ENCODE peak calls at places on chromosome 22, in ten cellular contexts. V, B, D, Z, L, K, Y, S, A and E are unnamed samples.

GRCh38 chr22:44870021-44870420 is 117.6 kb downstream of the ARHGAP8 start:
- DNase-seq in V (no peak), B (peak), D (peak), Z (no peak), L (no peak), K (no peak), Y (no peak), S (no peak), A (no peak), E (no peak)

GRCh38 chr22:45309422-45310227 is at the start of gene FAM118A:
- DNase-seq in V (peak), B (peak), D (peak), Z (peak), L (peak), K (peak), Y (peak), S (peak), A (peak), E (peak)

GRCh38 chr22:17777005-17777716 is 2.9 kb upstream of the BID start:
- DNase-seq in V (no peak), B (no peak), D (no peak), Z (no peak), L (no peak), K (no peak), Y (no peak), S (peak), A (no peak), E (no peak)

GRCh38 chr22:50089231-50090140 is at the start of gene MOV10L1:
- DNase-seq in V (no peak), B (no peak), D (no peak), Z (no peak), L (no peak), K (peak), Y (no peak), S (no peak), A (no peak), E (no peak)

GRCh38 chr22:27918351-27919221 is 470 bp downstream of the PITPNB start:
- DNase-seq in V (peak), B (no peak), D (no peak), Z (peak), L (peak), K (peak), Y (peak), S (peak), A (no peak), E (peak)

GRCh38 chr22:50697667-50698506 is 25.3 kb downstream of the SHANK3 start:
- DNase-seq in V (no peak), B (no peak), D (no peak), Z (no peak), L (no peak), K (peak), Y (no peak), S (no peak), A (no peak), E (no peak)

GRCh38 chr22:26767351-26767970 is 110.1 kb downstream of the MIAT start:
- DNase-seq in V (no peak), B (no peak), D (no peak), Z (no peak), L (no peak), K (no peak), Y (peak), S (no peak), A (no peak), E (no peak)

GRCh38 chr22:50481440-50482106 is at the start of gene ADM2:
- DNase-seq in V (no peak), B (no peak), D (no peak), Z (no peak), L (no peak), K (peak), Y (peak), S (peak), A (no peak), E (no peak)

GRCh38 chr22:25390297-25391240 is 171.1 kb downstream of the CRYBB2 start:
- DNase-seq in V (no peak), B (no peak), D (no peak), Z (no peak), L (no peak), K (no peak), Y (no peak), S (no peak), A (no peak), E (no peak)

GRCh38 chr22:48753381-48753730 is 1074.3 kb downstream of the BRD1 start:
- DNase-seq in V (no peak), B (no peak), D (no peak), Z (no peak), L (no peak), K (no peak), Y (no peak), S (peak), A (no peak), E (no peak)

GRCh38 chr22:43407591-43407990 is 4.2 kb upstream of the MPPED1 start:
- DNase-seq in V (no peak), B (no peak), D (no peak), Z (no peak), L (no peak), K (no peak), Y (no peak), S (no peak), A (no peak), E (no peak)

GRCh38 chr22:42788466-42788865 is 67.8 kb upstream of the A4GALT start:
- DNase-seq in V (no peak), B (no peak), D (no peak), Z (no peak), L (no peak), K (no peak), Y (no peak), S (no peak), A (no peak), E (no peak)

GRCh38 chr22:17307566-17307965 is 61.7 kb upstream of the CECR2 start:
- DNase-seq in V (no peak), B (no peak), D (no peak), Z (no peak), L (no peak), K (no peak), Y (no peak), S (no peak), A (no peak), E (no peak)

GRCh38 chr22:24481641-24482040 is 13.5 kb upstream of the UPB1 start:
- DNase-seq in V (no peak), B (no peak), D (no peak), Z (no peak), L (no peak), K (no peak), Y (no peak), S (no peak), A (no peak), E (no peak)

GRCh38 chr22:23709107-23709506 is 18.3 kb downstream of the RGL4 start:
- DNase-seq in V (no peak), B (no peak), D (no peak), Z (no peak), L (no peak), K (no peak), Y (peak), S (no peak), A (no peak), E (no peak)

GRCh38 chr22:22872722-22873708 is 14.6 kb upstream of the IGLL5 start:
- DNase-seq in V (no peak), B (no peak), D (no peak), Z (no peak), L (peak), K (no peak), Y (no peak), S (no peak), A (no peak), E (peak)

GRCh38 chr22:40082184-40082583 is 87.4 kb downstream of the FAM83F start:
- DNase-seq in V (no peak), B (no peak), D (no peak), Z (no peak), L (no peak), K (no peak), Y (no peak), S (no peak), A (no peak), E (no peak)

GRCh38 chr22:41499624-41500280 is 30.8 kb downstream of the ACO2 start:
- DNase-seq in V (no peak), B (no peak), D (no peak), Z (no peak), L (no peak), K (no peak), Y (no peak), S (no peak), A (no peak), E (no peak)

GRCh38 chr22:26756675-26757293 is 99.4 kb downstream of the MIAT start:
- DNase-seq in V (peak), B (no peak), D (peak), Z (peak), L (peak), K (peak), Y (peak), S (no peak), A (no peak), E (peak)

GRCh38 chr22:19879651-19879995 is 24.9 kb upstream of the GNB1L start:
- DNase-seq in V (no peak), B (no peak), D (no peak), Z (no peak), L (no peak), K (peak), Y (no peak), S (no peak), A (no peak), E (no peak)

GRCh38 chr22:16960220-16960883 is 47.7 kb downstream of the GAB4 start:
- DNase-seq in V (no peak), B (no peak), D (no peak), Z (no peak), L (no peak), K (no peak), Y (peak), S (no peak), A (no peak), E (no peak)

GRCh38 chr22:17087176-17088131 is 2.7 kb downstream of the IL17RA start:
- DNase-seq in V (no peak), B (no peak), D (no peak), Z (no peak), L (no peak), K (no peak), Y (no peak), S (peak), A (peak), E (no peak)

GRCh38 chr22:32847067-32847491 is 45.6 kb downstream of the TIMP3 start:
- DNase-seq in V (no peak), B (peak), D (peak), Z (no peak), L (peak), K (no peak), Y (no peak), S (no peak), A (no peak), E (no peak)

GRCh38 chr22:46998346-46998745 is 235.9 kb downstream of the TBC1D22A start:
- DNase-seq in V (no peak), B (no peak), D (no peak), Z (no peak), L (no peak), K (no peak), Y (no peak), S (no peak), A (no peak), E (no peak)

GRCh38 chr22:18024956-18025720 is 777 bp upstream of the MICAL3 start:
- DNase-seq in V (no peak), B (no peak), D (no peak), Z (no peak), L (no peak), K (no peak), Y (no peak), S (no peak), A (no peak), E (no peak)

GRCh38 chr22:47386812-47387510 is 624.5 kb downstream of the TBC1D22A start:
- DNase-seq in V (no peak), B (no peak), D (no peak), Z (no peak), L (no peak), K (no peak), Y (no peak), S (no peak), A (no peak), E (no peak)

GRCh38 chr22:25069758-25070461 is 117.4 kb downstream of the KIAA1671 start:
- DNase-seq in V (no peak), B (no peak), D (no peak), Z (no peak), L (no peak), K (peak), Y (no peak), S (no peak), A (no peak), E (no peak)

GRCh38 chr22:44547371-44547770 is 49.3 kb upstream of the RTL6 start:
- DNase-seq in V (no peak), B (no peak), D (no peak), Z (no peak), L (no peak), K (no peak), Y (no peak), S (no peak), A (no peak), E (no peak)

GRCh38 chr22:17214416-17215043 is 4.7 kb downstream of the ADA2 start:
- DNase-seq in V (no peak), B (no peak), D (no peak), Z (no peak), L (no peak), K (no peak), Y (no peak), S (no peak), A (no peak), E (no peak)

GRCh38 chr22:36470162-36470993 is 11.1 kb downstream of the TXN2 start:
- DNase-seq in V (peak), B (peak), D (peak), Z (peak), L (peak), K (peak), Y (peak), S (peak), A (peak), E (peak)

GRCh38 chr22:19063581-19064353 is 58.4 kb downstream of the DGCR2 start:
- DNase-seq in V (no peak), B (no peak), D (no peak), Z (no peak), L (no peak), K (no peak), Y (no peak), S (no peak), A (no peak), E (no peak)

GRCh38 chr22:44862981-44863860 is 110.8 kb downstream of the ARHGAP8 start:
- DNase-seq in V (no peak), B (no peak), D (no peak), Z (no peak), L (no peak), K (no peak), Y (no peak), S (no peak), A (no peak), E (no peak)